ENCODE peak calls at places on chromosome 15, in four cellular contexts. K is HFF-Myc; Y is HuH-7; D is central memory CD4-positive, alpha-beta T cell. U is an unnamed sample.

GRCh38 chr15:42931702-42932486 is 11.3 kb upstream of the TTBK2 start:
- DNase-seq in K (no peak), D (no peak), Y (no peak), U (no peak)

GRCh38 chr15:99426431-99427105 is 139.2 kb upstream of the MEF2A start:
- DNase-seq in D (no peak), K (no peak), Y (no peak), U (no peak)

GRCh38 chr15:60083318-60083717 is 79.2 kb downstream of the FOXB1 start:
- DNase-seq in Y (no peak), D (no peak), K (no peak), U (no peak)

GRCh38 chr15:76234337-76234889 is 76.9 kb downstream of the ETFA start:
- DNase-seq in D (no peak), Y (no peak), K (no peak), U (no peak)

GRCh38 chr15:40468850-40469249 is 1.9 kb upstream of the CHST14 start:
- DNase-seq in D (no peak), K (no peak), Y (no peak), U (no peak)

GRCh38 chr15:52772766-52773165 is 17.4 kb downstream of the ONECUT1 start:
- DNase-seq in D (no peak), K (no peak), Y (no peak), U (no peak)

GRCh38 chr15:50697109-50697797 is 10.7 kb upstream of the TRPM7 start:
- DNase-seq in D (no peak), Y (no peak), K (no peak), U (no peak)

GRCh38 chr15:70533931-70534742 is 229.2 kb downstream of the UACA start:
- DNase-seq in Y (no peak), K (peak), D (no peak), U (no peak)

GRCh38 chr15:53843869-53844569 is 84.6 kb upstream of the WDR72 start:
- DNase-seq in K (no peak), D (no peak), Y (no peak), U (no peak)

GRCh38 chr15:50315814-50316630 is 39.0 kb downstream of the GABPB1 start:
- DNase-seq in D (peak), Y (peak), K (peak), U (no peak)

GRCh38 chr15:71332605-71333004 is 217.3 kb downstream of the THSD4 start:
- DNase-seq in Y (no peak), D (no peak), K (no peak), U (no peak)

GRCh38 chr15:25527118-25527517 is 88.3 kb upstream of the UBE3A start:
- DNase-seq in D (no peak), Y (no peak), K (no peak), U (no peak)

GRCh38 chr15:98506172-98506571 is 142.2 kb upstream of the IGF1R start:
- DNase-seq in K (no peak), D (no peak), Y (no peak), U (no peak)

GRCh38 chr15:81877533-81878227 is 168.1 kb downstream of the MEX3B start:
- DNase-seq in Y (no peak), K (no peak), D (no peak), U (no peak)

GRCh38 chr15:52295421-52295991 is at the start of gene MYO5C:
- DNase-seq in Y (peak), D (no peak), K (no peak), U (peak)

GRCh38 chr15:34644061-34644460 is 60.6 kb upstream of the GOLGA8B start:
- DNase-seq in D (no peak), K (no peak), Y (no peak), U (no peak)

GRCh38 chr15:70196314-70197291 is 98.9 kb upstream of the TLE3 start:
- DNase-seq in K (peak), D (peak), Y (peak), U (no peak)

GRCh38 chr15:58842713-58843396 is 71.8 kb downstream of the MINDY2 start:
- DNase-seq in D (no peak), Y (no peak), K (no peak), U (no peak)

GRCh38 chr15:43249699-43250203 is 17.0 kb downstream of the TGM5 start:
- DNase-seq in K (no peak), Y (no peak), D (no peak), U (no peak)

GRCh38 chr15:89018235-89018634 is 70.0 kb upstream of the ABHD2 start:
- DNase-seq in D (no peak), Y (no peak), K (no peak), U (no peak)

GRCh38 chr15:86935841-86936240 is 856.2 kb downstream of the AGBL1 start:
- DNase-seq in D (no peak), Y (no peak), K (no peak), U (no peak)

GRCh38 chr15:83559310-83559966 is 94.5 kb upstream of the ADAMTSL3 start:
- DNase-seq in Y (peak), D (peak), K (peak), U (peak)

U was measured in pulmonary artery endothelial cell.